ENCODE peak calls at places on chromosomes 4 and X, in six cellular contexts. L is fibroblast of pulmonary artery; S is EH; T is activated T-helper 9 cell treated with anti-CD3 and anti-CD28 coated beads, Interleukin-2, amount 50 U/mL, for 16 hours; C is NCI-H1092 treated with DMSO at 0.1 percent for 48 hours; X is NCI-H524. B is an unnamed sample.

GRCh38 chr4:54703182-54703581 is 45.4 kb downstream of the KIT start:
- DNase-seq in L (no peak), S (no peak), C (no peak), T (no peak), X (no peak), B (no peak)

GRCh38 chrX:44431206-44431605 is 87.7 kb upstream of the EFHC2 start:
- DNase-seq in L (peak), C (no peak), T (no peak), X (no peak), S (no peak), B (no peak)

GRCh38 chr4:20348411-20348810 is 96.7 kb downstream of the SLIT2 start:
- DNase-seq in X (no peak), C (no peak), S (no peak), L (no peak), T (no peak), B (no peak)

GRCh38 chrX:141989802-141990201 is 86.1 kb downstream of the MAGEC1 start:
- DNase-seq in S (peak), T (no peak), L (peak), C (no peak), X (no peak), B (no peak)

GRCh38 chrX:153568612-153569011 is 30.3 kb downstream of the CCNQ start:
- DNase-seq in C (no peak), X (no peak), S (no peak), L (no peak), T (no peak), B (no peak)

GRCh38 chr4:150136036-150136435 is 57.8 kb downstream of the DCLK2 start:
- DNase-seq in C (no peak), S (peak), X (no peak), T (no peak), L (peak), B (no peak)

GRCh38 chrX:116290359-116290758 is 119.8 kb downstream of the AGTR2 start:
- DNase-seq in C (no peak), T (no peak), X (no peak), L (no peak), S (no peak), B (no peak)

GRCh38 chr4:168679397-168680176 is 182.7 kb downstream of the PALLD start:
- DNase-seq in C (no peak), L (no peak), X (no peak), T (no peak), S (peak), B (no peak)

GRCh38 chr4:145207934-145208333 is 27.5 kb upstream of the OTUD4 start:
- DNase-seq in T (no peak), X (no peak), L (no peak), S (no peak), C (no peak), B (no peak)

GRCh38 chr4:118034061-118034785 is at the start of gene NDST3:
- DNase-seq in C (peak), S (peak), L (peak), T (no peak), X (peak), B (no peak)

GRCh38 chr4:12852338-12853307 is 631.5 kb downstream of the RAB28 start:
- DNase-seq in S (peak), X (peak), L (peak), C (peak), T (no peak), B (peak)

GRCh38 chrX:18973527-18974192 is 10.3 kb downstream of the PHKA2 start:
- DNase-seq in C (peak), X (peak), T (no peak), S (no peak), L (peak), B (no peak)

GRCh38 chrX:24231169-24231568 is 81.6 kb downstream of the ZFX start:
- DNase-seq in T (no peak), C (no peak), S (peak), X (no peak), L (peak), B (no peak)